ENCODE peak calls at places on chromosomes 16 and 17, in six cellular contexts. B is body of pancreas, O is AG10803, G is GM23248, I is dorsolateral prefrontal cortex, V is heart left ventricle. P is an unnamed sample.

GRCh38 chr17:77423589-77424451 is 283.1 kb downstream of the SEC14L1 start:
- DNase-seq in O (peak), V (peak), I (peak), G (peak), B (peak), P (no peak)

GRCh38 chr16:47019563-47019962 is 46.1 kb upstream of the DNAJA2 start:
- DNase-seq in O (no peak), B (no peak), V (no peak), G (peak), I (no peak), P (no peak)

GRCh38 chr17:16286009-16286946 is 67.0 kb downstream of the CENPV start:
- DNase-seq in I (no peak), G (peak), B (peak), V (peak), O (peak), P (peak)

GRCh38 chr17:70017941-70018340 is 57.1 kb upstream of the KCNJ16 start:
- DNase-seq in I (no peak), G (no peak), B (no peak), V (no peak), O (no peak), P (no peak)

GRCh38 chr17:50047083-50047482 is 8.8 kb upstream of the ITGA3 start:
- DNase-seq in B (no peak), V (no peak), I (no peak), G (no peak), O (no peak), P (no peak)

GRCh38 chr16:82761858-82762257 is 135.1 kb downstream of the CDH13 start:
- DNase-seq in O (no peak), V (no peak), I (no peak), G (peak), B (no peak), P (no peak)

GRCh38 chr17:28993013-28993600 is 12.7 kb downstream of the SEZ6 start:
- DNase-seq in V (no peak), G (no peak), B (no peak), O (no peak), I (no peak), P (no peak)

GRCh38 chr16:69340095-69340644 is 598 bp downstream of the NIP7 start:
- DNase-seq in O (peak), B (no peak), G (peak), V (no peak), I (no peak), P (no peak)

GRCh38 chr17:11825902-11826301 is 171.4 kb downstream of the ZNF18 start:
- DNase-seq in B (no peak), O (no peak), G (no peak), V (no peak), I (no peak), P (no peak)

GRCh38 chr17:83034525-83034924 is 44.9 kb upstream of the METRNL start:
- DNase-seq in G (no peak), V (no peak), B (no peak), O (no peak), I (no peak), P (no peak)

GRCh38 chr16:67674851-67675578 is 8.4 kb downstream of the C16orf86 start:
- DNase-seq in O (no peak), G (no peak), I (no peak), V (no peak), B (no peak), P (no peak)

GRCh38 chr16:12255473-12255872 is 278.9 kb downstream of the SNX29 start:
- DNase-seq in O (peak), G (no peak), B (no peak), I (no peak), V (no peak), P (no peak)

GRCh38 chr17:47281246-47281645 is 27.6 kb downstream of the ITGB3 start:
- DNase-seq in G (no peak), O (no peak), I (no peak), B (no peak), V (no peak), P (no peak)

GRCh38 chr16:14628806-14629611 is 1.1 kb downstream of the PARN start:
- DNase-seq in G (no peak), B (no peak), I (no peak), O (no peak), V (no peak), P (no peak)

GRCh38 chr16:84553873-84554399 is 49.5 kb upstream of the MEAK7 start:
- DNase-seq in G (no peak), B (no peak), I (no peak), O (no peak), V (no peak), P (no peak)

GRCh38 chr16:73093146-73094144 is 45.5 kb upstream of the ZFHX3 start:
- DNase-seq in I (no peak), G (no peak), V (peak), B (no peak), O (no peak), P (no peak)

GRCh38 chr16:17359778-17360177 is 111.0 kb downstream of the XYLT1 start:
- DNase-seq in G (peak), O (peak), V (no peak), I (peak), B (peak), P (no peak)

GRCh38 chr16:4746215-4746614 is 11.9 kb downstream of the DNAAF8 start:
- DNase-seq in I (no peak), V (no peak), O (no peak), G (no peak), B (no peak), P (no peak)

GRCh38 chr16:4744758-4745569 is 10.6 kb downstream of the DNAAF8 start:
- DNase-seq in O (no peak), V (no peak), B (no peak), G (no peak), I (no peak), P (no peak)

GRCh38 chr16:4748682-4749411 is 14.5 kb downstream of the DNAAF8 start:
- DNase-seq in V (no peak), B (no peak), I (no peak), O (no peak), G (no peak), P (no peak)

GRCh38 chr16:4747906-4748681 is 13.8 kb downstream of the DNAAF8 start:
- DNase-seq in V (no peak), O (no peak), G (no peak), B (no peak), I (no peak), P (no peak)

GRCh38 chr16:4746991-4747574 is 12.7 kb downstream of the DNAAF8 start:
- DNase-seq in I (no peak), V (no peak), B (no peak), O (peak), G (peak), P (no peak)
- H3K4me3 ChIP-seq in I (no peak), V (no peak), B (no peak), O (no peak), G (no peak), P (no peak)

GRCh38 chr17:72795941-72796340 is 296.5 kb downstream of the SLC39A11 start:
- DNase-seq in V (no peak), O (no peak), G (no peak), B (no peak), I (no peak), P (no peak)
- H3K4me3 ChIP-seq in V (no peak), O (no peak), G (no peak), B (no peak), I (no peak), P (no peak)

DNA sequence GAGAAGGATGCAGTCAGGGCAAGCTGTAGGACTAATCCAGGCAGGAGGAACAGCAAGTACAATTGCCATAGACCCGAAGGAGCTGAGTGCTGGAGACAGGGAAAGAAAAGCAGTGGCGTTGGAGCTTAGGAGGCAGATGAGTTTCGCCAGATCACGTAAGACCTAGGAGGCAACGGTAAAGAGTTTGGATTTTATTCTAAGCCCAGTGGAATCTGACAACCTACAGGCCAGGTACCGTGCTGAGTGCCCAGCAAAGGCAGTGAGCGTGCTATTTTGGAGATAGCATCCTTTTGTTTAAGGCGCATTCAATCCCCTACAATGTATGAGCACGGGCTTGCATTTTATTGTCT is 1.2 kb downstream of the USP43 start:
- DNase-seq in B (no peak), G (no peak), V (no peak), I (no peak), O (no peak), P (no peak)
- H3K4me3 ChIP-seq in B (peak), G (no peak), V (no peak), I (peak), O (no peak), P (peak)

DNA sequence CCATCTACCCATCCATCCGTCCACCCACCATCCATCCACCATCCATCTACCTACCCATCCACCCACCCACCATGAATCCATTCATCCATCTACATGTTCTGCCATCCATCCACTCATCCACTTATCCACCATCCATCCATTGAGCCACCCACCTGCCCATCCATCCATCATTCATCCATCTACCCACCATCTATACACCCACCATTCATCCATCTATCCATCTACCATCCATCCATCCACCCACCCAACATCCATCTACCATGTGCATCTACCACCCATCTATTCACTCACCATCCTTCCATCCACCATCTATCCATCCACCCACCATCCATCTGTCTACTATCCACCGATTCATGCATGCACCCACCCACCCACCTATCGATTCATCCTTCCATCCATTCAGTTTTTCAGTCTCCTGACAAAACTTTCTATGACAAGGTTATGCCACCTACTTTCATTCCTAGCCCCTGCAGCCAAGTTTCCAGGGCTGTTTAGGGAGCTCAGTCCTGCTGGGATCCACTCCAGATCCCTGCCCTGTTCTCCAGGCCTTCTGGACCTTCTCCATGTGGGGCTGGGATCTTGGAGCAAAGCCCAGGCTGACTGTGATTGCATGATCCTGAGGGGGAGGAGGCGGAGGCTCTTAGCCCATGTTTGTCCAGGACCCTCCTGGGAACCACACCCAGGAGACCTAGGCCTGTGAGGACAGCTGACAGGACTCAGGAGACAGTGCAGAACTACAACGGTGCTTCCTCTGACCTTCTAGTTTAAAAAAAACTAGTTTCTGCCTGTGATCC is 27.4 kb downstream of the BCO1 start:
- DNase-seq in O (peak), B (peak), I (no peak), V (peak), G (peak), P (no peak)
- H3K4me3 ChIP-seq in O (no peak), B (no peak), I (no peak), V (no peak), G (no peak), P (no peak)

DNA sequence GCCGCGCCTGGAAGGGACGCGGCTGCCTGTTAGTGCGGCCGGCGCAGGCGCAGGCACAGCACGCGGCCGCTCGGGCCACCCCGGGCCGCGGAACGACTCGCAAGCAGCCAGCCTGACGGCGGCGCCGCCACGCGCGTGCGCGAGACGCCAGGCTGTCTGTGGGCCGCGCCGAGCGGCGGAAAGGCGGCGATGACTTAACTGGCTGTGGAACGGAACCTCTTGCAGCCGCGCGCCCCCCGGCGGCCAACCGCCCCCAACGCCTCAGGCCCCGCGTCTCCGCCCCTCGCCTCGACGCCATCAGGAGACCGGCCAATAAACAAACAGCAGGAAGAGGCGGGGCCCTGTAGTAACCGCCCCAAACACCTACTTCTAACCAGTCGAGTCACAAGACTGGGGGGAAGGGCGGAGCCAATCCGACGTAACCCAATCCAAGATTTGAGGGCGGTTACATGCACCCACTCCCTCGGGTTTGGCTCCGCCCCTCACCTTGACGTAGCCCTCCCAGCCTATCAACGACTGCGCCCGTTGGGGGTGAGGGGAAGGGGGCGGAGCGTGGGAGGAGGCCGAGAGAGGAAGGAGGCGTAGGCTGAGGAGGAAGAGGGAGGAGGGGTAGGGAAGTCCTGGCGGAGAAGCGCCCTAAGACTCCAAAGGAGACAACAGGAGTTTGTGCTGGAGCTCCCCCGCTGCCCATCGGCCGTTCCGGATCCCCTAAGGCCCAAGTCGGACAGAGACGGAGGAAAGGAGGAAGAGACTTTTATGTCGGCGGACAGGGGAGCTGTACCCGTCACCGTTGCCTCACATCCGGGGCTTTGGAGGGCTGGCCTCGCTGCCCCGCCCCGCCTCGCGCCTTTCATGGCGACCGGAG is at the start of gene FBRS:
- DNase-seq in B (peak), I (peak), O (peak), V (peak), G (peak), P (peak)
- H3K4me3 ChIP-seq in B (peak), I (peak), O (peak), V (peak), G (peak), P (peak)

DNA sequence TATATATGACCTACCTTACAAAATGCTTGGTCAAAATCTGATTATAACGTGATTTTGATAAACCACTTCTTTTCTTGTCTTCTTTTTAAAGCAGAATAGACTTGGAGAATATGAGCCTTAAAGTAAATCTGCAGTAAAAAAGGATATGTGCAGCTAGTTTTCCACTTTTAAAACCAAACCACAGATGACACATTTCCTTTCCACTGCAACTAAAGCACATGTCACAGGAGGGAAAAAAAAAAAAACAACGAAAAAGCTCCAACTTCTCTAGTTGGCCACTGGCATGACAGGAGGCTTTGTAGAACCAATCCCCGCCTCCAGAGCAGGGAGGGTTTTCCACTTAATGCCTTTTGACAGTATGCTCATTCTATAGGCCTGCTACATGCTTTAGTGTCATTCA is at the start of gene EVI2A:
- DNase-seq in O (peak), B (peak), I (peak), V (peak), G (peak), P (no peak)
- H3K4me3 ChIP-seq in O (no peak), B (no peak), I (peak), V (peak), G (peak), P (no peak)

DNA sequence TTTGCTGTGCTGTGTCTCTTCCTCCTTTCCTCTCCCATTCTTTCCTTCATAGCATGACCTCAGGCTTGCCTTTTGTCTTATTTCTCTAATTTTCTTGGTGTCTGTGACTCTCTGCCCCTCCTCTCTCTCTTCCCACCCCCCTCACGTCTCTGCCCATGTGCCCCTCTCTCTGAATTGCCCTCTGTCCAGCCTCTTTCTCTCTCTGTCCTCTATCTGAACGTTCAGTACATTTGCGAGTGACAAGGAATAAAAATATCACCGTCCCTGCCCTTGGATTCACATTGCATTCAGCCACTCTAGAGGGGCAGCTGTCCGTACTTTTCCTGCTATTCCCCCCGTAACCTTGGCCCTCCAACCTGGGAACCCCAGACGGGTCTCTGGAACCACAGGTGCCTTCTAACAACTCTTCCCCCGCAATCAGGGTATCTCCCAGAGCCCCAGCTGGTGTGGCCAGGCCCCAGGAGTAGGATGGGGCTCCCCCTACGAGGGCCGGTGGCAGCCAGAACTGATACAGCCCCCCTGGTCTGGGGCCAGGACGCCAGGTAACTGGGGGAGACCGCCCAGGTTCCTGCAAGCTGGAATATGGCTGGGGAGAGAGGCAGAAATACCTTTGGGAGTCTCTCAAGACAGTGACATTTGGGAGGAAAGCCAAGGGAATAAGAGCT is 1.8 kb downstream of the KIF1C start:
- DNase-seq in G (no peak), O (no peak), I (no peak), V (no peak), B (no peak), P (no peak)
- H3K4me3 ChIP-seq in G (peak), O (peak), I (peak), V (peak), B (no peak), P (peak)

DNA sequence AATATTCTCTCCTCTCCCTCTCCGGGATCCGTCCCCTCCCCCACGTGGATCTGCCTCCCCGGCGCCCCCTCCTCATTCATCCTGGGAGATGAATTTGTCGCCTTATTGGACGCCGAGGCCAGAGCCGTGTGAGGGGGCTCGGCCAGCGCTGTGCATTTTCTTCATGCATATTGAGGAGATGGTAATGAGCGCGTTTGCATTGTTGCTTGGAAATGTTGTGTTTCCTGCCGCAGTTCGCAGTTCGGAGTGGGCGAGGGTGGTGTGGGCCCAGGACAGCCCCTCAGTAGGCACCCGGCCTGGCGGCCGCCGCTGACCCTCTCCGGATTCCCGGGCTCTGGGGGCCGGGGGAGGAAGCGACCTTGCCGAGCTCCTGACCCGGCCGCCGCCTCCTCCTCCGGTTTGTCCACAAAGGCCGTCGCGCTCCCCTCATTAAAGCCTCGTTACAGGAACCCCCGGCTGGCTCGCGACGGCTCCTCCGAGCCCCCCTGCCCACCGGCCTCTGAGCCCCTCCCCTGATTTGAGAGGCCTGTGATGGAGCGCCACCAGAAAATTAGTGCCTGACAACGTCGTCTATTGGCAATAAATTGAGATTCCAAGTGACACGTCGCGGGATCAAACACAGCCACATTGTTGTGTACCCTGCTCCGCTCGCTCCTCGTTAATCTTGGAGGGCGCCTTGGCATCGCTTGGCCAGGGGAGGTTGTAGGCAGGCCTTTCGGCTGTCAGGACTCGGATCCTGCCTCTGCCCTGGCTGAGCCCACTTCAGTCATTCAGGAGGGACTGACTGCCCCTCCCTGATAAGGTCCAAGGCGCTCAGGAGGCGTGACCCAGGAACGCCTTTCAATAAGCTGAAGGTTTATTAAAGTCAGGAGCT is 4.8 kb upstream of the IRX3 start:
- DNase-seq in B (no peak), V (no peak), I (no peak), O (no peak), G (no peak), P (no peak)
- H3K4me3 ChIP-seq in B (no peak), V (no peak), I (no peak), O (no peak), G (no peak), P (no peak)

GRCh38 chr16:86515780-86516617 is 5.7 kb downstream of the FOXF1 start:
- DNase-seq in O (peak), B (no peak), V (no peak), G (peak), I (no peak), P (no peak)
- H3K4me3 ChIP-seq in O (peak), B (no peak), V (peak), G (peak), I (no peak), P (no peak)

GRCh38 chr17:20009052-20009301 is 182 bp upstream of the SPECC1 start:
- DNase-seq in G (peak), O (no peak), I (no peak), B (no peak), V (no peak), P (no peak)
- H3K4me3 ChIP-seq in G (peak), O (peak), I (peak), B (peak), V (peak), P (peak)

P was measured in HepG2.